ENCODE peak calls at places on chromosome 15, in nine cellular contexts. One of them, this sample, is unnamed.

GRCh38 chr15:70923311-70924080 is 30.9 kb downstream of the LRRC49 start:
- DNase-seq in neural progenitor cell: no peak
- DNase-seq in psoas muscle: no peak
- DNase-seq in heart left ventricle: no peak
- DNase-seq in CD4-positive, alpha-beta T cell: no peak
- DNase-seq in pancreas: no peak
- DNase-seq in ovary: no peak
- DNase-seq in PC-9: no peak
- DNase-seq in cardiac muscle cell: no peak
- DNase-seq in this sample: no peak

GRCh38 chr15:47834093-47834492 is 116.8 kb downstream of the SEMA6D start:
- DNase-seq in neural progenitor cell: no peak
- DNase-seq in psoas muscle: no peak
- DNase-seq in heart left ventricle: no peak
- DNase-seq in CD4-positive, alpha-beta T cell: no peak
- DNase-seq in pancreas: no peak
- DNase-seq in ovary: no peak
- DNase-seq in PC-9: no peak
- DNase-seq in cardiac muscle cell: no peak
- DNase-seq in this sample: no peak

GRCh38 chr15:41276821-41277220 is 45.8 kb downstream of the CHP1 start:
- DNase-seq in neural progenitor cell: no peak
- DNase-seq in psoas muscle: no peak
- DNase-seq in heart left ventricle: no peak
- DNase-seq in CD4-positive, alpha-beta T cell: no peak
- DNase-seq in pancreas: no peak
- DNase-seq in ovary: no peak
- DNase-seq in PC-9: peak; percentile 57
- DNase-seq in cardiac muscle cell: no peak
- DNase-seq in this sample: no peak

GRCh38 chr15:64931381-64931780 is 19.7 kb downstream of the ANKDD1A start:
- DNase-seq in neural progenitor cell: no peak
- DNase-seq in psoas muscle: no peak
- DNase-seq in heart left ventricle: no peak
- DNase-seq in CD4-positive, alpha-beta T cell: no peak
- DNase-seq in pancreas: no peak
- DNase-seq in ovary: no peak
- DNase-seq in PC-9: no peak
- DNase-seq in cardiac muscle cell: no peak
- DNase-seq in this sample: no peak

GRCh38 chr15:71112429-71112828 is 2.8 kb upstream of the THSD4 start:
- DNase-seq in neural progenitor cell: no peak
- DNase-seq in psoas muscle: no peak
- DNase-seq in heart left ventricle: no peak
- DNase-seq in CD4-positive, alpha-beta T cell: no peak
- DNase-seq in pancreas: no peak
- DNase-seq in ovary: no peak
- DNase-seq in PC-9: no peak
- DNase-seq in cardiac muscle cell: no peak
- DNase-seq in this sample: no peak

GRCh38 chr15:71114887-71115566 is at the start of gene THSD4:
- DNase-seq in neural progenitor cell: peak; percentile 93
- DNase-seq in psoas muscle: peak; percentile 86
- DNase-seq in heart left ventricle: peak; percentile 83
- DNase-seq in CD4-positive, alpha-beta T cell: peak; percentile 13
- DNase-seq in pancreas: peak; percentile 58
- DNase-seq in ovary: peak; percentile 62
- DNase-seq in PC-9: peak; percentile 82
- DNase-seq in cardiac muscle cell: peak; percentile 87
- DNase-seq in this sample: peak; percentile 76

GRCh38 chr15:65833501-65834220 is 35.6 kb upstream of the RAB11A start:
- DNase-seq in neural progenitor cell: no peak
- DNase-seq in psoas muscle: peak; percentile 57
- DNase-seq in heart left ventricle: no peak
- DNase-seq in CD4-positive, alpha-beta T cell: peak; percentile 38
- DNase-seq in pancreas: peak; percentile 18
- DNase-seq in ovary: no peak
- DNase-seq in PC-9: no peak
- DNase-seq in cardiac muscle cell: peak; percentile 11
- DNase-seq in this sample: no peak

GRCh38 chr15:31402003-31402402 is 75.4 kb downstream of the KLF13 start:
- DNase-seq in neural progenitor cell: no peak
- DNase-seq in psoas muscle: no peak
- DNase-seq in heart left ventricle: no peak
- DNase-seq in CD4-positive, alpha-beta T cell: no peak
- DNase-seq in pancreas: no peak
- DNase-seq in ovary: no peak
- DNase-seq in PC-9: no peak
- DNase-seq in cardiac muscle cell: no peak
- DNase-seq in this sample: no peak

GRCh38 chr15:79474252-79474651 is 42.1 kb downstream of the MINAR1 start:
- DNase-seq in neural progenitor cell: no peak
- DNase-seq in psoas muscle: no peak
- DNase-seq in heart left ventricle: no peak
- DNase-seq in CD4-positive, alpha-beta T cell: no peak
- DNase-seq in pancreas: no peak
- DNase-seq in ovary: no peak
- DNase-seq in PC-9: no peak
- DNase-seq in cardiac muscle cell: no peak
- DNase-seq in this sample: no peak

GRCh38 chr15:79376383-79376782 is 55.8 kb upstream of the MINAR1 start:
- DNase-seq in neural progenitor cell: no peak
- DNase-seq in psoas muscle: no peak
- DNase-seq in heart left ventricle: no peak
- DNase-seq in CD4-positive, alpha-beta T cell: no peak
- DNase-seq in pancreas: no peak
- DNase-seq in ovary: no peak
- DNase-seq in PC-9: no peak
- DNase-seq in cardiac muscle cell: no peak
- DNase-seq in this sample: no peak

GRCh38 chr15:64596701-64597468 is 136.5 kb downstream of the ZNF609 start:
- DNase-seq in neural progenitor cell: peak; percentile 78
- DNase-seq in psoas muscle: no peak
- DNase-seq in heart left ventricle: no peak
- DNase-seq in CD4-positive, alpha-beta T cell: peak; percentile 2
- DNase-seq in pancreas: peak; percentile 12
- DNase-seq in ovary: peak; percentile 27
- DNase-seq in PC-9: no peak
- DNase-seq in cardiac muscle cell: peak; percentile 84
- DNase-seq in this sample: no peak

GRCh38 chr15:63701365-63701764 is 104.2 kb downstream of the FBXL22 start:
- DNase-seq in neural progenitor cell: no peak
- DNase-seq in psoas muscle: no peak
- DNase-seq in heart left ventricle: no peak
- DNase-seq in CD4-positive, alpha-beta T cell: no peak
- DNase-seq in pancreas: no peak
- DNase-seq in ovary: no peak
- DNase-seq in PC-9: no peak
- DNase-seq in cardiac muscle cell: no peak
- DNase-seq in this sample: no peak

GRCh38 chr15:72998226-72998625 is 54.0 kb upstream of the NEO1 start:
- DNase-seq in neural progenitor cell: no peak
- DNase-seq in psoas muscle: no peak
- DNase-seq in heart left ventricle: no peak
- DNase-seq in CD4-positive, alpha-beta T cell: no peak
- DNase-seq in pancreas: no peak
- DNase-seq in ovary: no peak
- DNase-seq in PC-9: no peak
- DNase-seq in cardiac muscle cell: no peak
- DNase-seq in this sample: no peak

GRCh38 chr15:72339777-72340177 is 19.8 kb upstream of the CELF6 start:
- DNase-seq in neural progenitor cell: no peak
- DNase-seq in psoas muscle: no peak
- DNase-seq in heart left ventricle: no peak
- DNase-seq in CD4-positive, alpha-beta T cell: no peak
- DNase-seq in pancreas: no peak
- DNase-seq in ovary: no peak
- DNase-seq in PC-9: no peak
- DNase-seq in cardiac muscle cell: no peak
- DNase-seq in this sample: no peak

GRCh38 chr15:60000113-60000823 is 3.8 kb upstream of the FOXB1 start:
- DNase-seq in neural progenitor cell: peak; percentile 80
- DNase-seq in psoas muscle: no peak
- DNase-seq in heart left ventricle: no peak
- DNase-seq in CD4-positive, alpha-beta T cell: no peak
- DNase-seq in pancreas: no peak
- DNase-seq in ovary: no peak
- DNase-seq in PC-9: no peak
- DNase-seq in cardiac muscle cell: no peak
- DNase-seq in this sample: no peak

GRCh38 chr15:34794590-34795206 is 651 bp downstream of the ACTC1 start:
- DNase-seq in neural progenitor cell: no peak
- DNase-seq in psoas muscle: no peak
- DNase-seq in heart left ventricle: no peak
- DNase-seq in CD4-positive, alpha-beta T cell: no peak
- DNase-seq in pancreas: no peak
- DNase-seq in ovary: no peak
- DNase-seq in PC-9: no peak
- DNase-seq in cardiac muscle cell: no peak
- DNase-seq in this sample: no peak

GRCh38 chr15:52483712-52484111 is 45.0 kb downstream of the MYO5A start:
- DNase-seq in neural progenitor cell: no peak
- DNase-seq in psoas muscle: no peak
- DNase-seq in heart left ventricle: no peak
- DNase-seq in CD4-positive, alpha-beta T cell: no peak
- DNase-seq in pancreas: no peak
- DNase-seq in ovary: no peak
- DNase-seq in PC-9: no peak
- DNase-seq in cardiac muscle cell: no peak
- DNase-seq in this sample: peak; percentile 30

GRCh38 chr15:74128785-74129350 is 1.5 kb upstream of the ISLR2 start:
- DNase-seq in neural progenitor cell: peak; percentile 40
- DNase-seq in psoas muscle: no peak
- DNase-seq in heart left ventricle: peak; percentile 67
- DNase-seq in CD4-positive, alpha-beta T cell: no peak
- DNase-seq in pancreas: no peak
- DNase-seq in ovary: no peak
- DNase-seq in PC-9: no peak
- DNase-seq in cardiac muscle cell: no peak
- DNase-seq in this sample: no peak
- H3K27me3 ChIP-seq in neural progenitor cell: peaks cover 100% of the 10 kb centered on the region
- H3K27me3 ChIP-seq in psoas muscle: peaks cover 50% of the 10 kb centered on the region
- H3K27me3 ChIP-seq in heart left ventricle: peaks cover 72% of the 10 kb centered on the region
- H3K27me3 ChIP-seq in CD4-positive, alpha-beta T cell: peaks cover 78% of the 10 kb centered on the region
- H3K27me3 ChIP-seq in pancreas: peaks cover 35% of the 10 kb centered on the region
- H3K27me3 ChIP-seq in ovary: peaks cover 4% of the 10 kb centered on the region
- H3K27me3 ChIP-seq in PC-9: peaks cover 18% of the 10 kb centered on the region
- H3K27me3 ChIP-seq in cardiac muscle cell: peaks cover 86% of the 10 kb centered on the region
- H3K27me3 ChIP-seq in this sample: peaks cover 71% of the 10 kb centered on the region

GRCh38 chr15:100343251-100343650 is 1.5 kb upstream of the ADAMTS17 start:
- DNase-seq in neural progenitor cell: no peak
- DNase-seq in psoas muscle: no peak
- DNase-seq in heart left ventricle: no peak
- DNase-seq in CD4-positive, alpha-beta T cell: no peak
- DNase-seq in pancreas: no peak
- DNase-seq in ovary: no peak
- DNase-seq in PC-9: no peak
- DNase-seq in cardiac muscle cell: no peak
- DNase-seq in this sample: no peak
- H3K27me3 ChIP-seq in neural progenitor cell: peaks cover 64% of the 10 kb centered on the region
- H3K27me3 ChIP-seq in psoas muscle: no peaks in the 10 kb centered on the region
- H3K27me3 ChIP-seq in heart left ventricle: no peaks in the 10 kb centered on the region
- H3K27me3 ChIP-seq in CD4-positive, alpha-beta T cell: no peaks in the 10 kb centered on the region
- H3K27me3 ChIP-seq in pancreas: no peaks in the 10 kb centered on the region
- H3K27me3 ChIP-seq in ovary: no peaks in the 10 kb centered on the region
- H3K27me3 ChIP-seq in PC-9: no peaks in the 10 kb centered on the region
- H3K27me3 ChIP-seq in cardiac muscle cell: peaks cover 52% of the 10 kb centered on the region
- H3K27me3 ChIP-seq in this sample: peaks cover 14% of the 10 kb centered on the region

GRCh38 chr15:36882487-36883108 is 217.8 kb downstream of the MEIS2 start:
- DNase-seq in neural progenitor cell: peak; percentile 62
- DNase-seq in psoas muscle: peak; percentile 28
- DNase-seq in heart left ventricle: peak; percentile 58
- DNase-seq in CD4-positive, alpha-beta T cell: no peak
- DNase-seq in pancreas: no peak
- DNase-seq in ovary: no peak
- DNase-seq in PC-9: peak; percentile 38
- DNase-seq in cardiac muscle cell: peak; percentile 52
- DNase-seq in this sample: no peak
- H3K27me3 ChIP-seq in neural progenitor cell: peaks cover 100% of the 10 kb centered on the region
- H3K27me3 ChIP-seq in psoas muscle: peaks cover 39% of the 10 kb centered on the region
- H3K27me3 ChIP-seq in heart left ventricle: peaks cover 35% of the 10 kb centered on the region
- H3K27me3 ChIP-seq in CD4-positive, alpha-beta T cell: peaks cover 99% of the 10 kb centered on the region
- H3K27me3 ChIP-seq in pancreas: peaks cover 35% of the 10 kb centered on the region
- H3K27me3 ChIP-seq in ovary: no peaks in the 10 kb centered on the region
- H3K27me3 ChIP-seq in PC-9: no peaks in the 10 kb centered on the region
- H3K27me3 ChIP-seq in cardiac muscle cell: no peaks in the 10 kb centered on the region
- H3K27me3 ChIP-seq in this sample: peaks cover 69% of the 10 kb centered on the region

GRCh38 chr15:93286456-93286855 is 197.4 kb upstream of the RGMA start:
- DNase-seq in neural progenitor cell: peak; percentile 53
- DNase-seq in psoas muscle: no peak
- DNase-seq in heart left ventricle: no peak
- DNase-seq in CD4-positive, alpha-beta T cell: no peak
- DNase-seq in pancreas: no peak
- DNase-seq in ovary: no peak
- DNase-seq in PC-9: no peak
- DNase-seq in cardiac muscle cell: no peak
- DNase-seq in this sample: no peak

GRCh38 chr15:93288718-93289117 is 199.7 kb upstream of the RGMA start:
- DNase-seq in neural progenitor cell: no peak
- DNase-seq in psoas muscle: no peak
- DNase-seq in heart left ventricle: no peak
- DNase-seq in CD4-positive, alpha-beta T cell: no peak
- DNase-seq in pancreas: peak; percentile 25
- DNase-seq in ovary: no peak
- DNase-seq in PC-9: no peak
- DNase-seq in cardiac muscle cell: no peak
- DNase-seq in this sample: no peak

GRCh38 chr15:93278006-93278405 is 189.0 kb upstream of the RGMA start:
- DNase-seq in neural progenitor cell: no peak
- DNase-seq in psoas muscle: peak; percentile 70
- DNase-seq in heart left ventricle: no peak
- DNase-seq in CD4-positive, alpha-beta T cell: no peak
- DNase-seq in pancreas: no peak
- DNase-seq in ovary: no peak
- DNase-seq in PC-9: no peak
- DNase-seq in cardiac muscle cell: no peak
- DNase-seq in this sample: no peak

GRCh38 chr15:93282808-93283207 is 193.8 kb upstream of the RGMA start:
- DNase-seq in neural progenitor cell: no peak
- DNase-seq in psoas muscle: no peak
- DNase-seq in heart left ventricle: no peak
- DNase-seq in CD4-positive, alpha-beta T cell: no peak
- DNase-seq in pancreas: no peak
- DNase-seq in ovary: no peak
- DNase-seq in PC-9: no peak
- DNase-seq in cardiac muscle cell: no peak
- DNase-seq in this sample: no peak
- H3K27me3 ChIP-seq in neural progenitor cell: no peaks in the 10 kb centered on the region
- H3K27me3 ChIP-seq in psoas muscle: no peaks in the 10 kb centered on the region
- H3K27me3 ChIP-seq in heart left ventricle: no peaks in the 10 kb centered on the region
- H3K27me3 ChIP-seq in CD4-positive, alpha-beta T cell: peaks cover 4% of the 10 kb centered on the region
- H3K27me3 ChIP-seq in pancreas: no peaks in the 10 kb centered on the region
- H3K27me3 ChIP-seq in ovary: no peaks in the 10 kb centered on the region
- H3K27me3 ChIP-seq in PC-9: peaks cover 84% of the 10 kb centered on the region
- H3K27me3 ChIP-seq in cardiac muscle cell: peaks cover 27% of the 10 kb centered on the region
- H3K27me3 ChIP-seq in this sample: no peaks in the 10 kb centered on the region

GRCh38 chr15:76340802-76341365 is 4.3 kb downstream of the ISL2 start:
- DNase-seq in neural progenitor cell: peak; percentile 83
- DNase-seq in psoas muscle: peak; percentile 66
- DNase-seq in heart left ventricle: no peak
- DNase-seq in CD4-positive, alpha-beta T cell: no peak
- DNase-seq in pancreas: peak; percentile 29
- DNase-seq in ovary: no peak
- DNase-seq in PC-9: peak; percentile 47
- DNase-seq in cardiac muscle cell: peak; percentile 62
- DNase-seq in this sample: no peak
- H3K27me3 ChIP-seq in neural progenitor cell: peaks cover 100% of the 10 kb centered on the region
- H3K27me3 ChIP-seq in psoas muscle: peaks cover 66% of the 10 kb centered on the region
- H3K27me3 ChIP-seq in heart left ventricle: peaks cover 100% of the 10 kb centered on the region
- H3K27me3 ChIP-seq in CD4-positive, alpha-beta T cell: peaks cover 98% of the 10 kb centered on the region
- H3K27me3 ChIP-seq in pancreas: peaks cover 77% of the 10 kb centered on the region
- H3K27me3 ChIP-seq in ovary: peaks cover 31% of the 10 kb centered on the region
- H3K27me3 ChIP-seq in PC-9: no peaks in the 10 kb centered on the region
- H3K27me3 ChIP-seq in cardiac muscle cell: peaks cover 100% of the 10 kb centered on the region
- H3K27me3 ChIP-seq in this sample: peaks cover 99% of the 10 kb centered on the region